ENCODE peak calls at places on chromosomes 3 and 15, in seven cellular contexts. One of them, this sample, is unnamed.

GRCh38 chr15:68734352-68734751 is 86.3 kb downstream of the ANP32A start:
- DNase-seq in ovary: no peak
- DNase-seq in brain microvascular endothelial cell: no peak
- DNase-seq in GOT3: no peak
- DNase-seq in tibial artery: no peak
- DNase-seq in stromal cell of bone marrow: no peak
- DNase-seq in mesothelial cell of epicardium: no peak
- DNase-seq in this sample: no peak

GRCh38 chr3:27678234-27678633 is 43.9 kb downstream of the EOMES start:
- DNase-seq in ovary: no peak
- DNase-seq in brain microvascular endothelial cell: no peak
- DNase-seq in GOT3: no peak
- DNase-seq in tibial artery: no peak
- DNase-seq in stromal cell of bone marrow: no peak
- DNase-seq in mesothelial cell of epicardium: no peak
- DNase-seq in this sample: no peak

GRCh38 chr15:80162059-80162554 is 9.3 kb downstream of the FAH start:
- DNase-seq in ovary: no peak
- DNase-seq in brain microvascular endothelial cell: no peak
- DNase-seq in GOT3: no peak
- DNase-seq in tibial artery: no peak
- DNase-seq in stromal cell of bone marrow: no peak
- DNase-seq in mesothelial cell of epicardium: no peak
- DNase-seq in this sample: no peak

GRCh38 chr3:31948255-31948654 is 32.8 kb downstream of the OSBPL10 start:
- DNase-seq in ovary: no peak
- DNase-seq in brain microvascular endothelial cell: no peak
- DNase-seq in GOT3: no peak
- DNase-seq in tibial artery: no peak
- DNase-seq in stromal cell of bone marrow: no peak
- DNase-seq in mesothelial cell of epicardium: no peak
- DNase-seq in this sample: no peak

GRCh38 chr3:193853511-193854219 is 260.7 kb downstream of the OPA1 start:
- DNase-seq in ovary: no peak
- DNase-seq in brain microvascular endothelial cell: no peak
- DNase-seq in GOT3: no peak
- DNase-seq in tibial artery: no peak
- DNase-seq in stromal cell of bone marrow: no peak
- DNase-seq in mesothelial cell of epicardium: no peak
- DNase-seq in this sample: no peak

GRCh38 chr3:126551066-126551838 is 7.5 kb downstream of the C3orf22 start:
- DNase-seq in ovary: no peak
- DNase-seq in brain microvascular endothelial cell: no peak
- DNase-seq in GOT3: no peak
- DNase-seq in tibial artery: no peak
- DNase-seq in stromal cell of bone marrow: no peak
- DNase-seq in mesothelial cell of epicardium: peak
- DNase-seq in this sample: no peak

GRCh38 chr3:31668258-31668657 is 135.5 kb downstream of the STT3B start:
- DNase-seq in ovary: no peak
- DNase-seq in brain microvascular endothelial cell: no peak
- DNase-seq in GOT3: no peak
- DNase-seq in tibial artery: no peak
- DNase-seq in stromal cell of bone marrow: no peak
- DNase-seq in mesothelial cell of epicardium: no peak
- DNase-seq in this sample: no peak

GRCh38 chr3:142931222-142931621 is 32.3 kb downstream of the PAQR9 start:
- DNase-seq in ovary: no peak
- DNase-seq in brain microvascular endothelial cell: no peak
- DNase-seq in GOT3: no peak
- DNase-seq in tibial artery: no peak
- DNase-seq in stromal cell of bone marrow: no peak
- DNase-seq in mesothelial cell of epicardium: no peak
- DNase-seq in this sample: no peak

GRCh38 chr3:37667359-37667758 is 194.3 kb upstream of the CTDSPL start:
- DNase-seq in ovary: no peak
- DNase-seq in brain microvascular endothelial cell: no peak
- DNase-seq in GOT3: no peak
- DNase-seq in tibial artery: no peak
- DNase-seq in stromal cell of bone marrow: no peak
- DNase-seq in mesothelial cell of epicardium: no peak
- DNase-seq in this sample: no peak

GRCh38 chr15:31328425-31328998 is 1.9 kb downstream of the KLF13 start:
- DNase-seq in ovary: no peak
- DNase-seq in brain microvascular endothelial cell: peak
- DNase-seq in GOT3: no peak
- DNase-seq in tibial artery: no peak
- DNase-seq in stromal cell of bone marrow: no peak
- DNase-seq in mesothelial cell of epicardium: no peak
- DNase-seq in this sample: no peak

GRCh38 chr15:33215941-33216872 is 21.7 kb upstream of the FMN1 start:
- DNase-seq in ovary: no peak
- DNase-seq in brain microvascular endothelial cell: peak
- DNase-seq in GOT3: no peak
- DNase-seq in tibial artery: no peak
- DNase-seq in stromal cell of bone marrow: no peak
- DNase-seq in mesothelial cell of epicardium: no peak
- DNase-seq in this sample: no peak

GRCh38 chr3:40264437-40264836 is 45.1 kb upstream of the EIF1B start:
- DNase-seq in ovary: no peak
- DNase-seq in brain microvascular endothelial cell: no peak
- DNase-seq in GOT3: no peak
- DNase-seq in tibial artery: no peak
- DNase-seq in stromal cell of bone marrow: no peak
- DNase-seq in mesothelial cell of epicardium: no peak
- DNase-seq in this sample: no peak

GRCh38 chr3:187777331-187778046 is 32.2 kb upstream of the BCL6 start:
- DNase-seq in ovary: no peak
- DNase-seq in brain microvascular endothelial cell: no peak
- DNase-seq in GOT3: no peak
- DNase-seq in tibial artery: peak
- DNase-seq in stromal cell of bone marrow: no peak
- DNase-seq in mesothelial cell of epicardium: no peak
- DNase-seq in this sample: no peak

GRCh38 chr3:110799236-110799635 is 272.4 kb upstream of the NECTIN3 start:
- DNase-seq in ovary: no peak
- DNase-seq in brain microvascular endothelial cell: no peak
- DNase-seq in GOT3: no peak
- DNase-seq in tibial artery: no peak
- DNase-seq in stromal cell of bone marrow: no peak
- DNase-seq in mesothelial cell of epicardium: no peak
- DNase-seq in this sample: no peak

This sample was measured in cardiac septum.